ENCODE peak calls at places on chromosomes 16 and 17, in nine cellular contexts. P is tibial nerve, D is sigmoid colon, Q is transverse colon, O is ovary, T is GM12878, X is A549, Z is suprapubic skin, S is H1. I is an unnamed sample.

GRCh38 chr16:58418601-58419000 is 26.3 kb downstream of the GINS3 start:
- DNase-seq in P (no peak), D (no peak), Q (no peak), O (no peak), T (no peak), X (no peak), Z (no peak), S (no peak), I (no peak)

GRCh38 chr17:36823850-36824677 is 113.2 kb upstream of the LHX1 start:
- DNase-seq in P (no peak), D (no peak), Q (no peak), O (no peak), T (no peak), X (no peak), Z (no peak), S (no peak), I (no peak)

GRCh38 chr16:64880994-64881393 is 240.9 kb downstream of the CDH11 start:
- DNase-seq in P (no peak), D (no peak), Q (no peak), O (no peak), T (no peak), X (no peak), Z (no peak), S (no peak), I (no peak)

GRCh38 chr16:78749745-78750268 is 650.4 kb downstream of the WWOX start:
- DNase-seq in P (no peak), D (no peak), Q (no peak), O (no peak), T (peak; percentile 41), X (no peak), Z (no peak), S (no peak), I (no peak)

GRCh38 chr17:41315814-41316430 is 412 bp upstream of the KRTAP17-1 start:
- DNase-seq in P (no peak), D (no peak), Q (no peak), O (no peak), T (no peak), X (no peak), Z (no peak), S (no peak), I (no peak)

GRCh38 chr16:70508752-70509151 is 14.6 kb downstream of the COG4 start:
- DNase-seq in P (no peak), D (no peak), Q (no peak), O (no peak), T (no peak), X (no peak), Z (no peak), S (no peak), I (no peak)

GRCh38 chr17:73401911-73402310 is 90.1 kb upstream of the CDC42EP4 start:
- DNase-seq in P (no peak), D (no peak), Q (no peak), O (peak; percentile 62), T (no peak), X (no peak), Z (no peak), S (no peak), I (no peak)

GRCh38 chr17:48753794-48754499 is 25.4 kb upstream of the HOXB13 start:
- DNase-seq in P (no peak), D (no peak), Q (no peak), O (no peak), T (no peak), X (no peak), Z (no peak), S (no peak), I (no peak)

GRCh38 chr17:1810450-1811103 is 19.1 kb downstream of the SMYD4 start:
- DNase-seq in P (no peak), D (no peak), Q (no peak), O (peak; percentile 33), T (no peak), X (no peak), Z (no peak), S (no peak), I (no peak)

GRCh38 chr16:80285089-80285488 is 255.7 kb upstream of the DYNLRB2 start:
- DNase-seq in P (no peak), D (no peak), Q (no peak), O (no peak), T (no peak), X (peak; percentile 42), Z (no peak), S (no peak), I (no peak)

GRCh38 chr16:58022601-58023371 is 2.8 kb upstream of the MMP15 start:
- DNase-seq in P (peak; percentile 54), D (peak; percentile 94), Q (peak; percentile 71), O (peak; percentile 88), T (no peak), X (no peak), Z (no peak), S (no peak), I (peak; percentile 86)

GRCh38 chr17:42547001-42547461 is 5.7 kb upstream of the HSD17B1 start:
- DNase-seq in P (no peak), D (no peak), Q (no peak), O (peak; percentile 70), T (no peak), X (no peak), Z (no peak), S (no peak), I (no peak)

DNA sequence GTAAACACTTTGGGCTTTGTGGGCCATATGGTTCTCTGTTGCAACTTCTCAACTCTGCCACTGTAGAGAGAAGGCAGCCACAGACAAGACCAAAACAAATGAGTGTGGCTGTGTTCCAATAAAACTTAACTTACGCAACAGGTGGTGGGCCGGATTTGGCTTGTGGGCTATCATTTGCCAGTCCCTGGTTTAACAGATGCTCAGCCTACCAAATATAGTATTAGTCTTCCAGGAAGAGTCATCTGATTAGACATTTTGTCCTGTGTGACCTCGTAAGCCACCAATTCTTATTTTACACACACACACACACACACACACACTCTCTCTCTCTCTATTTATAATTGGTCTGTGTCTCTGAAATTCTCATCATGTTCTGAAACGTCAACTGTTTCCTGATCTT is 245.9 kb downstream of the XYLT1 start:
- DNase-seq in P (peak; percentile 44), D (peak; percentile 89), Q (peak; percentile 66), O (peak; percentile 65), T (no peak), X (no peak), Z (no peak), S (no peak), I (peak; percentile 51)
- H3K4me1 ChIP-seq in P (no peaks in the 10 kb centered on the region), D (peaks cover 50% of the 10 kb centered on the region), Q (peaks cover 17% of the 10 kb centered on the region), O (peaks cover 9% of the 10 kb centered on the region), T (no peaks in the 10 kb centered on the region), X (no peaks in the 10 kb centered on the region), Z (peaks cover 27% of the 10 kb centered on the region), S (peaks cover 20% of the 10 kb centered on the region), I (peaks cover 17% of the 10 kb centered on the region)

DNA sequence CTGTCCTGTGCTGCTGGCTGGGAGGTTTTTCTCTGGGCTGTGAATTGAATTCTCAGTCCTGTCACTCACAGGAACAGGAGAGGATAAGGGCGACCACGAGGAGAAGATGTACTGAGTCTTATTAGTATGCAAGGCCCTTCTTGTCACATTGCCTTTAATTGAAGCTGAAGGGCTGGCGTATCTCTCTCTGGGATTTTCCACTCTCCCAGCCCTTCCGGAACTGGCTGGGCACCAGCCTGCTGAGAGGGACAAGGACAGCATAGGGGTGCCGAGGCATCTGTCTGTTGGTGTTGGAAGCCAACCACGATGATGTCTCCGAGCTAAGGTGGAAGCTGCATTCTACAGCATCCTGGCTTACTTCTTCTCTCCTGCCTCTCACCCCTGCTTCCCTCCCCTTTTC is 33.2 kb downstream of the GPRC5B start:
- DNase-seq in P (no peak), D (peak; percentile 39), Q (no peak), O (no peak), T (no peak), X (no peak), Z (no peak), S (no peak), I (no peak)
- TF ChIP-seq EP300 in P (no peak), D (no peak), Q (no peak), O (no peak), T (no peak), X (no peak), Z (no peak), S (no peak), I (no peak)

GRCh38 chr17:65364408-65364807 is 197.0 kb downstream of the AXIN2 start:
- DNase-seq in P (no peak), D (no peak), Q (no peak), O (no peak), T (no peak), X (no peak), Z (no peak), S (no peak), I (no peak)

GRCh38 chr17:65365209-65365608 is 196.2 kb downstream of the AXIN2 start:
- DNase-seq in P (no peak), D (no peak), Q (no peak), O (no peak), T (no peak), X (no peak), Z (no peak), S (no peak), I (no peak)

GRCh38 chr17:65362826-65363225 is 198.6 kb downstream of the AXIN2 start:
- DNase-seq in P (no peak), D (no peak), Q (no peak), O (no peak), T (no peak), X (no peak), Z (no peak), S (no peak), I (no peak)

GRCh38 chr17:65359016-65359415 is 202.4 kb downstream of the AXIN2 start:
- DNase-seq in P (no peak), D (no peak), Q (no peak), O (no peak), T (no peak), X (no peak), Z (no peak), S (no peak), I (no peak)

DNA sequence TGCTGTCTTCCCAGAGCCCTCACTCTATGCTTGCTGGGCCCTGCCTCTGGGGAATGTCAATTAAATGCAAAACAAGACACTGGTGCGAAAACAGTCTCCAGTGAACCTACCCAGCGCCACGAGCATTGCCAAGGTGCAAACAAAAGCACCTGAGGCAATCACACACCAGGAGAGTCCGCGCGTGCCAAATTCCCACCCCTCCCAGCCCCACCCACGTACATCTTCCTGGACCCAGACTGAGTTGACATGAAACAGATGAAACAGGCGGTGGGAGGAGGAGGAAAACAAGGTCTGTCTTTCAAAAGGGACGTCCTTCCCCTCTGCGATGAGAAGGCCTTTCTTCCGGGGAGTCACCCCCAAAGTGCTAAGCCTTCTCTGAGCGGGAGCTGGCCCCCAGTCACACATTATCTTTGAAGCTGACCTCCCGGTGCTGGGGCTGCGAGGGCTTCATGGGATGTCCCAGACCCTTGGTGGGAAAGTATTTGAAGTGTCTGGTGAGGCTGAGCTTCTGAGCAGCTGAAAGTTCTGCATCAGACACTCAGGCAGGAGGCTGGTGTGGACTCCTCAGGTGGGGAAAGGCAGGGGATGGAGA is 200.4 kb downstream of the AXIN2 start:
- DNase-seq in P (no peak), D (no peak), Q (peak; percentile 37), O (no peak), T (no peak), X (no peak), Z (no peak), S (no peak), I (no peak)
- H3K4me3 ChIP-seq in P (no peak overlapping the region), D (no peak overlapping the region), Q (no peak overlapping the region), O (no peak overlapping the region), T (no peak overlapping the region), X (no peak overlapping the region), Z (no peak overlapping the region), S (no peak overlapping the region), I (no peak overlapping the region)

DNA sequence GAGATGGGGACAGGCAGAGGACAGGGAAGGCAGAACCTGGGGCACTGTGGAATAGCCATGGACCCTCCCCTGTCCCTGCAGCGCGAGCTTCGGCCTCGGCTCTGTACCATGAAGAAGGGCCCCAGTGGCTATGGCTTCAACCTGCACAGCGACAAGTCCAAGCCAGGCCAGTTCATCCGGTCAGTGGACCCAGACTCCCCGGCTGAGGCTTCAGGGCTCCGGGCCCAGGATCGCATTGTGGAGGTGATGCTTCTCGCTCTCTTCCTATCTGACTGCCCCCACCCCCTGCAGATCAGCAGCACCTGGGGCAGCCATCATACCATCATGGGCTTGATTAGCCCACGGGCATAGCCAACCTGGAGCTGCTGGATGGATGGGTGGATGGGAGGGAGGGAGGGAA is 13.5 kb downstream of the NHERF1 start:
- DNase-seq in P (no peak), D (no peak), Q (no peak), O (no peak), T (no peak), X (no peak), Z (no peak), S (no peak), I (no peak)
- H3K4me1 ChIP-seq in P (peaks cover 5% of the 10 kb centered on the region), D (peaks cover 16% of the 10 kb centered on the region), Q (peaks cover 67% of the 10 kb centered on the region), O (peaks cover 23% of the 10 kb centered on the region), T (peaks cover 21% of the 10 kb centered on the region), X (peaks cover 73% of the 10 kb centered on the region), Z (peaks cover 58% of the 10 kb centered on the region), S (peaks cover 10% of the 10 kb centered on the region), I (peaks cover 49% of the 10 kb centered on the region)